ENCODE peak calls at places on chromosomes 4 and X, in eight cellular contexts. F is left ventricle myocardium inferior; W is psoas muscle; N is lower lobe of right lung; J is tibial nerve; H is effector memory CD4-positive, alpha-beta T cell; Q is transverse colon; V is right cardiac atrium. A is an unnamed sample.

GRCh38 chr4:53716011-53716410 is 124.7 kb upstream of the LNX1 start:
- DNase-seq in F (no peak), W (no peak), N (no peak), J (no peak), H (no peak), Q (no peak), V (no peak), A (no peak)

GRCh38 chr4:51831133-51831532 is 11.8 kb upstream of the DCUN1D4 start:
- DNase-seq in F (peak), W (peak), N (peak), J (peak), H (peak), Q (peak), V (peak), A (no peak)

GRCh38 chr4:138269175-138269574 is 27.0 kb upstream of the SLC7A11 start:
- DNase-seq in F (no peak), W (no peak), N (no peak), J (no peak), H (no peak), Q (no peak), V (no peak), A (no peak)

GRCh38 chrX:46686003-46686645 is 72.8 kb downstream of the SLC9A7 start:
- DNase-seq in F (no peak), W (no peak), N (no peak), J (peak), H (no peak), Q (peak), V (no peak), A (no peak)

GRCh38 chr4:57426779-57427395 is 316.7 kb upstream of the IGFBP7 start:
- DNase-seq in F (peak), W (no peak), N (peak), J (peak), H (no peak), Q (peak), V (peak), A (no peak)

GRCh38 chr4:104811727-104812126 is 317.0 kb upstream of the CXXC4 start:
- DNase-seq in F (no peak), W (peak), N (no peak), J (no peak), H (no peak), Q (no peak), V (no peak), A (no peak)

GRCh38 chrX:8245411-8245810 is 74.3 kb upstream of the VCX2 start:
- DNase-seq in F (no peak), W (no peak), N (no peak), J (no peak), H (no peak), Q (no peak), V (no peak), A (no peak)

GRCh38 chr4:36351082-36351666 is 69.8 kb downstream of the DTHD1 start:
- DNase-seq in F (peak), W (peak), N (peak), J (peak), H (peak), Q (peak), V (peak), A (no peak)

GRCh38 chr4:40300371-40301162 is 34.6 kb upstream of the CHRNA9 start:
- DNase-seq in F (no peak), W (no peak), N (no peak), J (no peak), H (no peak), Q (no peak), V (no peak), A (no peak)

GRCh38 chrX:57528670-57529255 is 63.0 kb upstream of the ZXDB start:
- DNase-seq in F (no peak), W (no peak), N (no peak), J (no peak), H (no peak), Q (no peak), V (no peak), A (no peak)

GRCh38 chrX:22351966-22352365 is 79.3 kb downstream of the CBLL2 start:
- DNase-seq in F (no peak), W (no peak), N (no peak), J (no peak), H (no peak), Q (no peak), V (no peak), A (no peak)

GRCh38 chrX:8034058-8034457 is 106.8 kb upstream of the PNPLA4 start:
- DNase-seq in F (no peak), W (no peak), N (no peak), J (no peak), H (no peak), Q (no peak), V (no peak), A (no peak)

GRCh38 chrX:147079974-147080373 is 265.4 kb upstream of the CXorf51A start:
- DNase-seq in F (no peak), W (no peak), N (no peak), J (no peak), H (no peak), Q (no peak), V (no peak), A (no peak)
- H3K4me3 ChIP-seq in F (no peak), W (no peak), N (no peak), J (no peak), H (no peak), Q (no peak), V (no peak), A (no peak)

DNA sequence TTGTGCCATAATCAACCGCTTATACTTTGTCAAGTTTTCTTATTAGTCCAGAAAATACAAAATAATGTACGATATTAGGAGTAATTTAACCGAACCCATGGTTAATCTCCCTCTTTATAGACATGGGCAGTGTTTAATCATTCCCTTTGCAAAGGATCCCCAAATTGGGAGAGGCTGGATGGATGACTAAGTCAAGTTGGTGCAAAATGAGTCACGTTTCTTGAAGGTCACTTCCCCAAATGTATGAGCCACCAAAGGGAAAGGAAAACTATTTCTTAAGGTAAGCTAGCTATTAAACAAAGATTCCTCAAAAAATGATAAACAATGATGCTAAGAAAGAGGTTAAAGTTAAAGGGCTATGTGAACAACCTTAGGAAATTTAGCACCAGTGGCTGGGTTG is 17.5 kb downstream of the MAML3 start:
- DNase-seq in F (no peak), W (no peak), N (no peak), J (no peak), H (no peak), Q (no peak), V (no peak), A (no peak)
- H3K27ac ChIP-seq in F (no peak), W (no peak), N (no peak), J (no peak), H (no peak), Q (no peak), V (no peak), A (no peak)

GRCh38 chr4:139825523-139826014 is 159.9 kb downstream of the MGST2 start:
- DNase-seq in F (no peak), W (no peak), N (no peak), J (no peak), H (no peak), Q (no peak), V (no peak), A (no peak)

GRCh38 chr4:139823345-139823744 is 157.7 kb downstream of the MGST2 start:
- DNase-seq in F (no peak), W (no peak), N (no peak), J (no peak), H (no peak), Q (no peak), V (no peak), A (no peak)

GRCh38 chr4:139823746-139824145 is 158.1 kb downstream of the MGST2 start:
- DNase-seq in F (no peak), W (no peak), N (no peak), J (no peak), H (no peak), Q (no peak), V (no peak), A (no peak)

GRCh38 chr4:139822391-139822790 is 156.8 kb downstream of the MGST2 start:
- DNase-seq in F (no peak), W (no peak), N (no peak), J (no peak), H (no peak), Q (no peak), V (no peak), A (no peak)

DNA sequence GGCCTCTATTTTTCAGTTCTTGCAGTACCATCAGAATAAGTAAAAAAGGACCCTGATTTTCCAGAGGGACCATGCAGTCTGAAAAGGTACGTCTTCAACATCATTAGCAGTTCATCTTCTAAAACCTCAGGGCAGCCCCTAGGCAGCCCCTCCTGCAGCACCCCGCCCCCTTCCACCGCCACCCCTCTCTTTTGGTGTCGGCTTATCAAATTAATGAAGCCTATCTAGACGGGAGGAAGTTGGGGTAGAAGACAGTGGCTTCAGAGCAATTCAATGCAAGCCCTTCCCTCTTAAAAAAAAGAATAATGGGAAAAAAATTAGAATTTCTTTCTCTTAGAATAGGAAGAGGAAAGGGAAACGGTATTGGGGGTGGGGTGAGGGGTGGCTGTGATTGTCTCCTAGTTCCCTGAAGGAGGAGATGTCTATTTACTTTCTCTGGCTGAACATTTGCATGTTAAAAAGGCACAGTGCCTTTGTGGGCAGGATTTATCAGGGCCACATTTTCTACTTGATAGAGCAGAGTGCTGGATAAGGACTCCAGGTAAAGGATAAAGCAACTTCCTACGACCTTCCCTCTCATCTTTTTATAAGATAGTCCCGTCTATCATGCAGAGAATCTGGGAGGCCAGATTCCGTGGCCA is 159.4 kb downstream of the MGST2 start:
- DNase-seq in F (no peak), W (no peak), N (no peak), J (no peak), H (no peak), Q (no peak), V (no peak), A (no peak)
- H3K4me3 ChIP-seq in F (no peak), W (no peak), N (no peak), J (no peak), H (no peak), Q (no peak), V (no peak), A (no peak)

DNA sequence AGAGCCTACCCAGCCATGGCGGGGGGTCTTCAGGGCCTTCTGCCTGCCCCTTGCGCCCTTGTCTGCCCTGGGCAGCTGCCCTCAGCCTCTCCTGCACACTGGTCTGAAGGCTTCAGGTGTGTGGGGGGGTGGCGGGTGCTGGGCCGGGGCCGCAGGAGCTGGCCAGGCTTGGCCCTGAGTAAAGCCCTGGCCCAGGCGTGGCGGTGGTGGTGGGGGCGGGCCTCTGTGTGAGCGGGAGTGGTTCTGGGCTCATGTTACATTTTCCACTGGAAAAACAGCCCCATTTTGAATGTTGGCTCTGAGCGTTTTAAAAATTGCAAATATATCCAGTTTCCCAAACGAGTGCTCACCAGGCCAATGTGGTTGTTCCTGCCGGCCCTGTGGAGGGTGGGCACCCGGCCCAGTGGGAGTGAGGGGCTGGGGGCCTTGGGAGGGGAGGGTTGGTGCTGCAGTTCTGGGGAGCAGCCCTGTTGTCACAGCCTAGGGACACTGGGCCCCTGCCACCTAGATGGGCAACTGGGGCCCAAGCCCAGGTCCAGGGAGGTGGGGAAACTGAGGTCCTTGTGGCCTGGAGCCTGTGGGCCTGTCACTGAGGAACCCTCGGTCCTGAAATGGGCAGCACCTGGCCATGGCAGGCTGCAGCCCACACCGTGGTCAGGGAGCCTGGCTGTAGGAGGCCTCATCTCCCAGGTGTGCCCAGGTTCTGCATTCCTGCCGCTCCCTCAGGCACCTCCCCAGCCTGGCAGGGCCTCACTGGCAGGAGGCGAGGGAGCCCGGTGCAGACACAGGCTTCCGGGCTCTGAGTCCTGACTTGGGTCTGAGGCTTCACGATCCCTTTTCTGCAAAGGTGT is 28.3 kb downstream of the FGFRL1 start:
- DNase-seq in F (no peak), W (no peak), N (no peak), J (no peak), H (no peak), Q (peak), V (peak), A (no peak)
- H3K27ac ChIP-seq in F (no peak), W (no peak), N (peak), J (no peak), H (no peak), Q (no peak), V (no peak), A (peak)

GRCh38 chr4:77676842-77677241 is 71.2 kb downstream of the CXCL13 start:
- DNase-seq in F (no peak), W (no peak), N (no peak), J (no peak), H (no peak), Q (no peak), V (no peak), A (no peak)

GRCh38 chr4:77681792-77682191 is 76.2 kb downstream of the CXCL13 start:
- DNase-seq in F (no peak), W (no peak), N (no peak), J (no peak), H (no peak), Q (no peak), V (no peak), A (no peak)
- H3K4me3 ChIP-seq in F (no peak), W (no peak), N (no peak), J (no peak), H (no peak), Q (no peak), V (no peak), A (no peak)

GRCh38 chr4:175412161-175412560 is 399.9 kb downstream of the GPM6A start:
- DNase-seq in F (no peak), W (no peak), N (no peak), J (no peak), H (no peak), Q (no peak), V (no peak), A (no peak)
- H3K27ac ChIP-seq in F (no peak), W (no peak), N (no peak), J (no peak), H (no peak), Q (no peak), V (no peak), A (no peak)

GRCh38 chr4:185826381-185826780 is 14.4 kb upstream of the SORBS2 start:
- DNase-seq in F (no peak), W (no peak), N (no peak), J (no peak), H (no peak), Q (no peak), V (no peak), A (no peak)

GRCh38 chr4:185822791-185823190 is 10.8 kb upstream of the SORBS2 start:
- DNase-seq in F (no peak), W (no peak), N (no peak), J (no peak), H (no peak), Q (no peak), V (no peak), A (no peak)

GRCh38 chr4:185830263-185830994 is 18.4 kb upstream of the SORBS2 start:
- DNase-seq in F (no peak), W (no peak), N (no peak), J (no peak), H (no peak), Q (no peak), V (no peak), A (no peak)

GRCh38 chr4:185821029-185821419 is 9.0 kb upstream of the SORBS2 start:
- DNase-seq in F (no peak), W (no peak), N (no peak), J (no peak), H (no peak), Q (no peak), V (no peak), A (no peak)

GRCh38 chr4:185825737-185826136 is 13.7 kb upstream of the SORBS2 start:
- DNase-seq in F (no peak), W (no peak), N (no peak), J (no peak), H (no peak), Q (no peak), V (no peak), A (no peak)
- H3K4me3 ChIP-seq in F (no peak), W (no peak), N (no peak), J (no peak), H (no peak), Q (no peak), V (no peak), A (no peak)

GRCh38 chrX:115448146-115448545 is 112.8 kb upstream of the PLS3 start:
- DNase-seq in F (no peak), W (no peak), N (no peak), J (no peak), H (no peak), Q (no peak), V (no peak), A (no peak)
- H3K27ac ChIP-seq in F (no peak), W (no peak), N (no peak), J (no peak), H (no peak), Q (no peak), V (no peak), A (no peak)

DNA sequence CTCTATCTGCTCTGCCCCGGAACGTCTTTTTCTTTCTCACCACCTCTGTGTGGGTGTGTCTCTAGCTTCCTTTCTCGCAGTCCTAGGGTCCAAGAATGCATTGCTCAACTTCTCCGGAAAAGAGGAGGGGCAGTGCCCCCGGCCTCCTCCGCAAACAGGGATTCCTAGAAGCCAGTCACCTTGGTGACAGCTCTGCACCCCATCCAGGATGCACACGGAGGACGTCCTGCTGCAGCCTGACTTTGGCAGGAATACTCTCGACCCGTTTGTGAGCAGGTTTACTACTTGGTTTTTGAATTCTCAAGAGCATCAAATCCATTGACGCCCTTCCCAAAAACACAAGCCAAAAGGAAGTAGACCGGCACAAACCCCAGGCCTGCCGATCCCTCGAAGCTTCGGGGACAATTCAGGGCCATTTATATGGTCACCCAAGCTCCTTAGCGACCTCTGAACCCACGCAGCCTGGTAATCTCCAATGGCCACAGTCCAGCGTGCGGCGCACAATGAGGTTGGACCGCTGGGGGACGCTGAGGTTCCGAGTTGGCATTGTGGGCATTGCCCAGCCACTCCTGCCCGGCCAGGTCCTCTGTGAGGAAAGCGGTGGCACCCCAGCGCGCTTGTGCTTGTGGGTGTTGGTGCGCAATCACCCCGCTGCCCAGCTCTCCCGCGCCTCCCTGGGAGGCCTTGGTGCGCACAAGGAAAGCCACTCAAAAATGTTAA is 9.8 kb downstream of the NKX3-2 start:
- DNase-seq in F (no peak), W (no peak), N (no peak), J (no peak), H (no peak), Q (no peak), V (no peak), A (no peak)
- H3K4me3 ChIP-seq in F (no peak), W (no peak), N (no peak), J (no peak), H (no peak), Q (no peak), V (no peak), A (no peak)